ENCODE peak calls at places on chromosomes 4 and X, in four cellular contexts. Q is testis, P is endothelial cell of umbilical vein, F is OCI-LY7. E is an unnamed sample.

GRCh38 chr4:74331252-74331651 is 23.0 kb downstream of the EPGN start:
- DNase-seq in P (no peak), Q (no peak), F (no peak), E (no peak)

GRCh38 chr4:2273221-2273620 is 11.3 kb upstream of the MXD4 start:
- DNase-seq in Q (peak), F (no peak), P (no peak), E (no peak)

GRCh38 chrX:145563159-145563558 is 254.5 kb upstream of the SLITRK2 start:
- DNase-seq in P (no peak), Q (no peak), F (no peak), E (no peak)

GRCh38 chr4:10089346-10089745 is 27.3 kb downstream of the WDR1 start:
- DNase-seq in F (no peak), Q (no peak), P (peak), E (no peak)

GRCh38 chr4:84159767-84160166 is 339.3 kb downstream of the NKX6-1 start:
- DNase-seq in P (no peak), F (no peak), Q (peak), E (peak)

GRCh38 chrX:31397119-31397518 is 325.3 kb upstream of the FTHL17 start:
- DNase-seq in Q (no peak), F (no peak), P (no peak), E (no peak)

GRCh38 chr4:105306158-105306781 is 159.6 kb downstream of the TET2 start:
- DNase-seq in P (no peak), F (no peak), Q (no peak), E (peak)

GRCh38 chrX:106698693-106699092 is 27.8 kb upstream of the RNF128 start:
- DNase-seq in F (no peak), P (no peak), Q (no peak), E (peak)

GRCh38 chr4:7844247-7844991 is 95.2 kb downstream of the AFAP1 start:
- DNase-seq in Q (peak), P (peak), F (peak), E (peak)

GRCh38 chrX:14064632-14065432 is 35.1 kb upstream of the GEMIN8 start:
- DNase-seq in P (no peak), Q (no peak), F (no peak), E (peak)

GRCh38 chr4:1792832-1793495 is at the start of gene FGFR3:
- DNase-seq in F (no peak), Q (peak), P (no peak), E (no peak)

GRCh38 chrX:65671286-65671685 is 3.8 kb downstream of the MSN start:
- DNase-seq in P (no peak), Q (no peak), F (no peak), E (no peak)

GRCh38 chrX:65668362-65669310 is 1.2 kb downstream of the MSN start:
- DNase-seq in F (peak), P (peak), Q (peak), E (peak)

GRCh38 chrX:65671966-65672365 is 4.5 kb downstream of the MSN start:
- DNase-seq in P (no peak), F (no peak), Q (no peak), E (peak)

GRCh38 chrX:65667503-65668355 is at the start of gene MSN:
- DNase-seq in P (peak), F (peak), Q (peak), E (peak)

GRCh38 chrX:65667157-65667502 is 324 bp upstream of the MSN start:
- DNase-seq in Q (no peak), P (no peak), F (no peak), E (no peak)
- H3K4me3 ChIP-seq in Q (peak), P (no peak), F (peak), E (peak)

GRCh38 chrX:139475432-139475831 is 55.1 kb upstream of the F9 start:
- DNase-seq in Q (no peak), P (no peak), F (no peak), E (no peak)
- TF ChIP-seq CTCF in Q (no peak), P (no peak), F (no peak), E (no peak)

DNA sequence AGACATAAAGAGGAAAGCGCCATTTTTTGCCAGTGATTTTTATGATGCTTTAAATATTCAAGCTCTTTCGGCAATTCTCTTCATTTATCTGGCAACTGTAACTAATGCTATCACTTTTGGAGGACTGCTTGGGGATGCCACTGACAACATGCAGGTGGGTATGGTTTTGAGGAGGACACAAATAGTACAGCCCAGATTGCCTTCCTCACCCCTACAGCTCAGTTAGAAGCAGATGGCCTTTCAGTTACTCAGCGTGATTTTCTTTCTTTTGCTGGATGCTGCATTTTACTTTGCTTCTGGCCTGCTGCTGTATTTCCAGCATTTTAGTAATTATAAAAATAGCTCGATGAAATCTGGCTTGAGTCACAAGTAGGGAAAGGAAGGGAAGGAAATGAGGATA is 114.7 kb downstream of the SLC4A4 start:
- DNase-seq in F (no peak), Q (no peak), P (no peak), E (no peak)
- H3K4me3 ChIP-seq in F (no peak), Q (no peak), P (no peak), E (no peak)

GRCh38 chr4:5757091-5757490 is 46.1 kb downstream of the EVC start:
- DNase-seq in F (no peak), Q (no peak), P (no peak), E (no peak)
- TF ChIP-seq CTCF in F (no peak), Q (no peak), P (no peak), E (no peak)

GRCh38 chr4:145487626-145488025 is 6.0 kb downstream of the SMAD1 start:
- DNase-seq in F (peak), P (no peak), Q (no peak), E (no peak)
- H3K4me3 ChIP-seq in F (peak), P (no peak), Q (no peak), E (no peak)

GRCh38 chr4:159401791-159402380 is 299.0 kb downstream of the RAPGEF2 start:
- DNase-seq in Q (no peak), F (no peak), P (peak), E (peak)

GRCh38 chr4:159395693-159396092 is 292.8 kb downstream of the RAPGEF2 start:
- DNase-seq in Q (no peak), F (no peak), P (no peak), E (no peak)

GRCh38 chr4:159400782-159401712 is 298.2 kb downstream of the RAPGEF2 start:
- DNase-seq in F (no peak), Q (no peak), P (no peak), E (peak)

GRCh38 chr4:159396151-159396550 is 293.3 kb downstream of the RAPGEF2 start:
- DNase-seq in F (no peak), P (no peak), Q (no peak), E (no peak)

DNA sequence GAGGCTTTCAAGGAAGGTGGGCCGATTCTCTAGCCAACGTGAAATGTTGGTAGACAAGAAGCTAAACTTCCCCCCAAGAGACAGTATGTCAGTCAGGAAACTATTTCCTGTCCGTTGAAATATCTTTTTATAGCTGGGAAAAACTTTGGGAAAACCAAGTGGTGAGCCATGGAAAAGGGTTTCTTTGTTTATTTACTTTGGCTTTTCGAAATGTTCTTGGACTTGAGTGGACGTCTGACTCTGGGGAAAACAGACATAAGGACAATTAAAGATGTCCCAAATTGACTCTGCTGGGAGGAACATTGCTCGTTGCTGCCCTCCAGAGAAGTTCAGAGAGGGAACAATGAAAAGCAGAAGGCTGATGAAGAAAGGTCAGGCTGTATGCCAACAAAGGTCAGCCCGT is 295.4 kb downstream of the RAPGEF2 start:
- DNase-seq in P (peak), F (no peak), Q (no peak), E (no peak)
- TF ChIP-seq CTCF in P (no peak), F (no peak), Q (no peak), E (peak)

GRCh38 chr4:3369781-3370660 is 71.7 kb upstream of the HGFAC start:
- DNase-seq in P (peak), Q (peak), F (no peak), E (peak)

GRCh38 chr4:3372264-3372932 is 69.4 kb upstream of the HGFAC start:
- DNase-seq in F (no peak), Q (no peak), P (no peak), E (peak)

GRCh38 chr4:3372933-3373465 is 68.8 kb upstream of the HGFAC start:
- DNase-seq in F (no peak), P (no peak), Q (peak), E (no peak)

GRCh38 chr4:3371038-3371437 is 70.7 kb upstream of the HGFAC start:
- DNase-seq in F (no peak), P (peak), Q (no peak), E (peak)

DNA sequence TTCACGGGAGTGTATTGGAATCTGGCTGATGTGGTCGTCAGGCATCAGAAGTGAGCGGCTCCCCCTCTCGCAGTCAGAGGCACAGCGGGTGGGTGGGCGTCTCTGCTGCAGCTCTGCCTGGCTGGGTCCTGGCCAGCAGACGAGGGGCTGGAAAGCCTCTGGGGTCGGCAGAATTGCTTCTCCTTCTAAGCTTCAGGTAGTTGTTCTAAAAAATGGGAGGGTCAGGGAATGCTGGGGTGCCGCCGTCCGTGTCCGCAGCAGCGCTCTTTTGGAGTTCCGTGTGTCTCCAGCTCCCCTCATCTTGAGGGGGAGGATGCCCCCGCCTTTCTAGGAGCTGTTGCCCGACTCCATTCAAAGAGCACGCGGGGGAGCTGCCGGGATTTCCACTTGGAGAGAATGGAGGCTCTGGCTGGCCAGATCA is 70.2 kb upstream of the HGFAC start:
- DNase-seq in P (no peak), Q (peak), F (no peak), E (peak)
- H3K4me3 ChIP-seq in P (peak), Q (no peak), F (no peak), E (peak)

GRCh38 chrX:11543249-11543648 is 122.5 kb downstream of the ARHGAP6 start:
- DNase-seq in P (no peak), Q (no peak), F (peak), E (no peak)
- TF ChIP-seq CTCF in P (no peak), Q (no peak), F (peak), E (no peak)

GRCh38 chr4:86482851-86483490 is 111.1 kb upstream of the PTPN13 start:
- DNase-seq in P (no peak), Q (no peak), F (no peak), E (peak)

GRCh38 chr4:86484241-86484640 is 109.9 kb upstream of the PTPN13 start:
- DNase-seq in Q (no peak), P (no peak), F (no peak), E (peak)

GRCh38 chr4:86481429-86481828 is 112.7 kb upstream of the PTPN13 start:
- DNase-seq in Q (no peak), P (no peak), F (no peak), E (no peak)

GRCh38 chr4:86487738-86488137 is 106.4 kb upstream of the PTPN13 start:
- DNase-seq in F (no peak), P (no peak), Q (no peak), E (no peak)

GRCh38 chr4:86482296-86482695 is 111.8 kb upstream of the PTPN13 start:
- DNase-seq in Q (no peak), P (no peak), F (no peak), E (no peak)
- H3K4me3 ChIP-seq in Q (no peak), P (no peak), F (no peak), E (no peak)

E was measured in choroid plexus epithelial cell.